ENCODE peak calls at places on chromosomes 16 and 17, in six cellular contexts. S is kidney; L is hippocampal formation; V is AG08395; B is activated effector memory CD4-positive, alpha-beta T cell treated with Interleukin-2 at 50 U/mL for 16 hours; Y is NCI-H774. O is an unnamed sample.

GRCh38 chr16:88601313-88602036 is 31.3 kb downstream of the ZC3H18 start:
- DNase-seq in S (no peak), L (no peak), V (no peak), B (no peak), Y (no peak), O (no peak)

GRCh38 chr17:79813826-79814623 is 17.1 kb upstream of the CBX8 start:
- DNase-seq in S (no peak), L (no peak), V (no peak), B (no peak), Y (no peak), O (no peak)

GRCh38 chr16:21194771-21195301 is 16.5 kb downstream of the ZP2 start:
- DNase-seq in S (no peak), L (no peak), V (peak), B (no peak), Y (no peak), O (no peak)

GRCh38 chr16:20760346-20760745 is 3.5 kb upstream of the ACSM3 start:
- DNase-seq in S (no peak), L (no peak), V (no peak), B (no peak), Y (no peak), O (no peak)

GRCh38 chr16:56401482-56401881 is 23.9 kb downstream of the AMFR start:
- DNase-seq in S (no peak), L (no peak), V (no peak), B (no peak), Y (no peak), O (no peak)

GRCh38 chr17:2892305-2892971 is 96.2 kb downstream of the RAP1GAP2 start:
- DNase-seq in S (no peak), L (no peak), V (peak), B (no peak), Y (peak), O (peak)

GRCh38 chr16:379183-379960 is 2.4 kb downstream of the PGAP6 start:
- DNase-seq in S (peak), L (no peak), V (no peak), B (no peak), Y (peak), O (no peak)

GRCh38 chr16:86157616-86158247 is 258.8 kb downstream of the IRF8 start:
- DNase-seq in S (no peak), L (no peak), V (no peak), B (no peak), Y (no peak), O (no peak)

GRCh38 chr17:82400830-82401229 is 17.3 kb upstream of the HEXD start:
- DNase-seq in S (peak), L (peak), V (peak), B (peak), Y (no peak), O (no peak)

GRCh38 chr17:44557653-44558285 is 485 bp downstream of the FZD2 start:
- DNase-seq in S (peak), L (no peak), V (peak), B (peak), Y (no peak), O (no peak)

GRCh38 chr17:5699789-5700188 is 115.5 kb upstream of the NLRP1 start:
- DNase-seq in S (no peak), L (no peak), V (no peak), B (no peak), Y (no peak), O (no peak)

GRCh38 chr17:48051706-48052486 is 3.7 kb downstream of the NFE2L1 start:
- DNase-seq in S (no peak), L (peak), V (peak), B (no peak), Y (no peak), O (no peak)

GRCh38 chr17:5097101-5097834 is 14.4 kb downstream of the ZNF232 start:
- DNase-seq in S (peak), L (peak), V (no peak), B (no peak), Y (no peak), O (peak)

GRCh38 chr16:66337434-66338188 is 28.9 kb upstream of the CDH5 start:
- DNase-seq in S (no peak), L (no peak), V (no peak), B (no peak), Y (no peak), O (no peak)